ENCODE peak calls at places on chromosomes 2 and 18, in ten cellular contexts. I is OCI-LY7, H is uterus, B is AG04450, D is fibroblast of lung, G is NB4, R is foreskin fibroblast, W is psoas muscle, K is AG04449, X is BE2C. C is an unnamed sample.

GRCh38 chr18:79608535-79608934 is 71.1 kb upstream of the CTDP1 start:
- DNase-seq in B (no peak), D (no peak), R (no peak), I (no peak), K (no peak), H (no peak), G (no peak), W (peak), X (no peak), C (no peak)

GRCh38 chr2:38245114-38245641 is 131.9 kb downstream of the ATL2 start:
- DNase-seq in G (no peak), H (no peak), I (peak), X (no peak), R (no peak), B (no peak), W (no peak), D (peak), K (no peak), C (no peak)

GRCh38 chr2:68465081-68465916 is 1.8 kb downstream of the FBXO48 start:
- DNase-seq in X (no peak), W (no peak), R (peak), D (peak), B (no peak), H (no peak), G (peak), I (no peak), K (no peak), C (no peak)

GRCh38 chr2:173008786-173009185 is 66.9 kb upstream of the MAP3K20 start:
- DNase-seq in K (no peak), H (no peak), I (no peak), G (no peak), B (no peak), W (no peak), D (no peak), X (no peak), R (no peak), C (no peak)

GRCh38 chr2:30356061-30356460 is 91.0 kb upstream of the LCLAT1 start:
- DNase-seq in G (no peak), K (no peak), H (no peak), W (no peak), I (no peak), B (no peak), X (no peak), D (no peak), R (no peak), C (no peak)

GRCh38 chr2:43925431-43925830 is 70.4 kb downstream of the LRPPRC start:
- DNase-seq in I (no peak), H (no peak), B (no peak), G (no peak), X (no peak), D (no peak), W (no peak), K (no peak), R (no peak), C (no peak)

GRCh38 chr18:74940856-74941255 is 268.1 kb downstream of the PTGR3 start:
- DNase-seq in W (no peak), K (no peak), D (no peak), I (no peak), R (no peak), B (no peak), H (no peak), X (no peak), G (no peak), C (no peak)

GRCh38 chr2:236240228-236240990 is 23.8 kb downstream of the ASB18 start:
- DNase-seq in H (no peak), W (peak), X (no peak), R (no peak), I (no peak), D (peak), G (no peak), B (no peak), K (no peak), C (no peak)

GRCh38 chr18:32425466-32425865 is 45.2 kb downstream of the GAREM1 start:
- DNase-seq in B (no peak), W (no peak), I (no peak), H (no peak), D (peak), G (no peak), X (no peak), R (peak), K (no peak), C (peak)

GRCh38 chr2:224023188-224023587 is 15.9 kb downstream of the SERPINE2 start:
- DNase-seq in H (no peak), K (peak), W (no peak), I (no peak), R (peak), D (peak), B (no peak), G (no peak), X (no peak), C (peak)

GRCh38 chr2:62724886-62725711 is 19.6 kb downstream of the EHBP1 start:
- DNase-seq in K (no peak), H (no peak), B (no peak), R (peak), D (no peak), I (peak), G (peak), X (peak), W (no peak), C (no peak)

GRCh38 chr2:230018153-230018552 is 50.6 kb downstream of the SLC16A14 start:
- DNase-seq in X (no peak), K (peak), B (peak), D (peak), R (peak), I (no peak), G (no peak), W (no peak), H (no peak), C (peak)

GRCh38 chr2:74544634-74545033 is 9.1 kb downstream of the LOXL3 start:
- DNase-seq in G (no peak), R (no peak), I (peak), K (no peak), D (no peak), X (no peak), W (no peak), H (no peak), B (no peak), C (no peak)

GRCh38 chr2:121694398-121695178 is 42.1 kb downstream of the NIFK start:
- DNase-seq in X (no peak), K (no peak), I (no peak), B (no peak), D (peak), R (peak), G (no peak), W (no peak), H (no peak), C (peak)

GRCh38 chr2:241063093-241063551 is 39.0 kb downstream of the MTERF4 start:
- DNase-seq in G (no peak), I (no peak), R (peak), D (no peak), H (no peak), K (no peak), X (peak), B (no peak), W (peak), C (no peak)

GRCh38 chr2:8242734-8243133 is 439.1 kb upstream of the ID2 start:
- DNase-seq in D (peak), G (no peak), H (no peak), X (no peak), I (no peak), K (no peak), B (no peak), R (peak), W (no peak), C (peak)

GRCh38 chr2:212021947-212022346 is 516.7 kb downstream of the ERBB4 start:
- DNase-seq in X (no peak), W (no peak), I (no peak), R (peak), D (peak), B (peak), H (no peak), K (no peak), G (no peak), C (peak)

GRCh38 chr2:152594022-152594712 is 123.1 kb downstream of the PRPF40A start:
- DNase-seq in G (peak), W (peak), K (no peak), I (peak), H (no peak), R (no peak), B (no peak), D (no peak), X (no peak), C (no peak)

GRCh38 chr2:234858790-234859329 is 93.0 kb upstream of the SH3BP4 start:
- DNase-seq in K (no peak), H (no peak), G (no peak), W (no peak), I (no peak), R (no peak), B (no peak), X (no peak), D (no peak), C (no peak)

GRCh38 chr2:240601831-240602160 is 15.3 kb downstream of the CAPN10 start:
- DNase-seq in B (no peak), W (peak), G (no peak), K (no peak), I (no peak), R (no peak), X (no peak), H (no peak), D (no peak), C (no peak)

GRCh38 chr18:3211236-3211992 is 8.4 kb downstream of the MYOM1 start:
- DNase-seq in R (peak), G (no peak), B (no peak), D (peak), H (no peak), W (no peak), K (no peak), X (no peak), I (no peak), C (peak)

GRCh38 chr2:3025261-3025660 is 352.4 kb downstream of the EIPR1 start:
- DNase-seq in R (no peak), H (no peak), D (no peak), W (no peak), X (no peak), I (no peak), G (no peak), K (no peak), B (no peak), C (no peak)

GRCh38 chr18:46282177-46282570 is 178.0 kb downstream of the HAUS1 start:
- DNase-seq in G (no peak), X (no peak), R (no peak), I (no peak), K (no peak), H (no peak), B (no peak), D (no peak), W (no peak), C (no peak)

GRCh38 chr2:162067596-162067995 is 6.4 kb downstream of the DPP4 start:
- DNase-seq in G (no peak), H (no peak), B (no peak), X (no peak), I (no peak), R (no peak), W (no peak), D (no peak), K (no peak), C (no peak)

GRCh38 chr2:38835015-38835601 is 40.6 kb downstream of the DHX57 start:
- DNase-seq in I (peak), H (no peak), B (no peak), G (peak), W (no peak), D (peak), K (no peak), X (peak), R (peak), C (peak)

GRCh38 chr2:51039581-51039980 is 7.6 kb upstream of the NRXN1 start:
- DNase-seq in R (no peak), I (no peak), K (no peak), B (no peak), G (no peak), H (no peak), X (no peak), W (no peak), D (no peak), C (no peak)

GRCh38 chr18:51025512-51025911 is 4.5 kb upstream of the SMAD4 start:
- DNase-seq in H (no peak), D (no peak), G (no peak), B (no peak), W (no peak), I (no peak), X (no peak), K (no peak), R (no peak), C (no peak)

GRCh38 chr18:79384834-79385233 is 10.9 kb upstream of the NFATC1 start:
- DNase-seq in I (no peak), W (no peak), H (no peak), G (no peak), R (no peak), X (no peak), B (no peak), K (no peak), D (no peak), C (no peak)

GRCh38 chr2:190891370-190891769 is 10.7 kb downstream of the GLS start:
- DNase-seq in X (no peak), G (peak), D (no peak), W (no peak), I (peak), R (no peak), K (no peak), H (no peak), B (no peak), C (no peak)

GRCh38 chr18:79798346-79798998 is 734 bp downstream of the KCNG2 start:
- DNase-seq in K (no peak), X (no peak), W (peak), R (no peak), G (no peak), B (no peak), I (no peak), H (no peak), D (no peak), C (peak)

GRCh38 chr2:35973737-35974132 is 381.8 kb upstream of the CRIM1 start:
- DNase-seq in X (no peak), D (peak), K (no peak), H (no peak), W (no peak), G (no peak), I (no peak), B (no peak), R (no peak), C (peak)

GRCh38 chr2:113070606-113070975 is 2.8 kb downstream of the IL1F10 start:
- DNase-seq in K (no peak), G (no peak), X (no peak), B (no peak), D (no peak), R (no peak), H (no peak), W (no peak), I (no peak), C (no peak)

GRCh38 chr2:137938204-137938603 is 26.1 kb upstream of the HNMT start:
- DNase-seq in X (no peak), D (peak), K (no peak), G (no peak), I (no peak), H (no peak), R (peak), B (no peak), W (no peak), C (peak)

GRCh38 chr2:203900298-203900697 is 32.7 kb downstream of the CTLA4 start:
- DNase-seq in K (no peak), G (no peak), B (no peak), X (no peak), R (peak), H (no peak), D (peak), W (no peak), I (no peak), C (no peak)

DNA sequence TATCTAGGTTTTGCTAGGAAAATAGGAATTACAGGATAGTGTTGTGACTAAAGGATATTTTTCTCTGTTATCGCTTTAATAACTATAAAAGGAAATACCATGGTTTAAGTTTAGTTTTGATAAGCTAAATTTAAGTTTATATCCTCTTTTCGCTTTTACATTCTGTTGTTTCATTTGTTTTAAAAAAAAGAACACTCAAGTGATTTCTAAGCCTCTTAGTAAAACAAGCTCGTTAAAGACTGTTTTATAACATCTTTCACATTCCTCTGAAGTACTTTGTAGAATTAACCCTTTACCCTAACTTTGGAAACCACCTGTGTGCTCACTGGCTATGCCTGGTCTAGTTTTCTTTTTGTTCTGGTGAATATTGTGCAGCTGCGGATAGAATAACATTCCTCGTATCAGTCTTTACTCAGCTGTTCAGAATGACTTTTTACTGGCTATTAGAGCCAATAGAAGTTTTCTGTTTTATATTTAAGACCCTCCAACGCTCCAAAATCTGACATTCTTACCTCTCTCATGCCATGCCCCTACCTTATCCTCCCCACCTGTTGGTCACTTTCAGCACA is 183.1 kb downstream of the PTPRM start:
- DNase-seq in D (peak), X (no peak), B (no peak), K (no peak), G (no peak), H (no peak), I (no peak), R (no peak), W (no peak), C (no peak)
- H3K4me3 ChIP-seq in D (no peak), X (no peak), B (no peak), K (no peak), G (no peak), H (no peak), I (no peak), R (no peak), W (no peak), C (no peak)

DNA sequence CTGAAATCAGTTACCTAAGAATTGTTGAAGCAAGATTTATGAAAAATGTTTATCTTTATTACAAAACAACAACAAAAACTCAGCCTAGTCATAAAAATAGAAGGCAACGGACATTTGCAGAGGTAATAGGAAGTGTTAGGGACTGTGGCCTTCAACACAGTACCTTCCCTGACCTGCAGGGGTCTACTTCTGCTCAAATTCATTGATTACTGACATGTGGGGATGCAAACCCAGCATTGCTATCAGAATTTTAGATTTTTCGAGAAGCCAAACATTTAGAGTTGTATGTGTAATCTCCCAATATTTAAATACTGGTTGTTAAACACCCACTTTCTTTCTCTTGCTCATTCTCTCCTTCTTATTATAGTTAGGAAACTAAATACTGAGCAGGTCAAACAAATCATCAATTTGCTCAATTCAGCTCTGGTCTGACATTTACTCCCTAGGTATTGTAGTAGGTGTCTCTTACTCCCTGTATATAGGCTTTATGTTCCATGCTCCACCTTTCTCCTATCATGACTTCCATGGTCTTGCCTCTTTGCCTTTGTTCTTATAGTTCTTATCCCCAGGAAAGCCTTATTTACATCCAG is 198.5 kb downstream of the UBE2E3 start:
- DNase-seq in X (peak), H (no peak), D (no peak), K (no peak), W (no peak), B (no peak), I (peak), G (peak), R (no peak), C (no peak)
- TF ChIP-seq CTCF in X (peak), H (no peak), D (no peak), K (peak), W (peak), B (peak), I (peak), G (peak), R (no peak), C (peak)

GRCh38 chr2:174339971-174340399 is 5.2 kb downstream of the SP9 start:
- DNase-seq in R (no peak), K (no peak), X (no peak), D (no peak), I (no peak), B (no peak), H (no peak), G (peak), W (no peak), C (no peak)
- H3K4me3 ChIP-seq in R (no peak), K (peak), X (no peak), D (no peak), I (no peak), B (no peak), H (no peak), G (no peak), W (peak), C (no peak)

DNA sequence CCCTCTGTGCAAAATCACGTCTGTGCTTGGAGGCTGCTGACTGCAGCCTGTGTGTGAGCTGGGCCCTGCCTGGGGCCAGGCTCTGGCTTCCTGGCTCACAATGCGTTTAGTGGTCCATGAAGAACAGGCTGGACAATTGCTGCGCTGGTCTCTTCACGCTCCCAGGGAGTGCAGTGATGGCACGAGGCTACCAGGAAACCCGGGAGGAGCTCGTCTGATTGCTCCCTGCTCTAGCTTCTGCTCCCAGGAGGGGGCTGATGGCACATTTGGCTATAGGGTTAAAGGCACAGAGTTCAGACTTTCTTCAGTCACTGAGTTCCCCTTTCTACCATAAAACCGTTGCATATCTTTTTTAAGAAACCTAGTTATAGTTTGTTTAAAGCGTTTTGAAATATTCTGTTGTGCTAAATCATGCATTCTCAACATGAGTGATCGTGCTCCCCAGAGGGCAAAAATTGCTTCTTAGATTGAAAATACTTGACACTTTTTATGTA is 60.2 kb downstream of the KCNF1 start:
- DNase-seq in R (no peak), W (no peak), G (peak), H (no peak), D (no peak), I (no peak), X (peak), K (no peak), B (no peak), C (no peak)
- TF ChIP-seq CTCF in R (no peak), W (no peak), G (no peak), H (no peak), D (no peak), I (no peak), X (no peak), K (no peak), B (no peak), C (no peak)

DNA sequence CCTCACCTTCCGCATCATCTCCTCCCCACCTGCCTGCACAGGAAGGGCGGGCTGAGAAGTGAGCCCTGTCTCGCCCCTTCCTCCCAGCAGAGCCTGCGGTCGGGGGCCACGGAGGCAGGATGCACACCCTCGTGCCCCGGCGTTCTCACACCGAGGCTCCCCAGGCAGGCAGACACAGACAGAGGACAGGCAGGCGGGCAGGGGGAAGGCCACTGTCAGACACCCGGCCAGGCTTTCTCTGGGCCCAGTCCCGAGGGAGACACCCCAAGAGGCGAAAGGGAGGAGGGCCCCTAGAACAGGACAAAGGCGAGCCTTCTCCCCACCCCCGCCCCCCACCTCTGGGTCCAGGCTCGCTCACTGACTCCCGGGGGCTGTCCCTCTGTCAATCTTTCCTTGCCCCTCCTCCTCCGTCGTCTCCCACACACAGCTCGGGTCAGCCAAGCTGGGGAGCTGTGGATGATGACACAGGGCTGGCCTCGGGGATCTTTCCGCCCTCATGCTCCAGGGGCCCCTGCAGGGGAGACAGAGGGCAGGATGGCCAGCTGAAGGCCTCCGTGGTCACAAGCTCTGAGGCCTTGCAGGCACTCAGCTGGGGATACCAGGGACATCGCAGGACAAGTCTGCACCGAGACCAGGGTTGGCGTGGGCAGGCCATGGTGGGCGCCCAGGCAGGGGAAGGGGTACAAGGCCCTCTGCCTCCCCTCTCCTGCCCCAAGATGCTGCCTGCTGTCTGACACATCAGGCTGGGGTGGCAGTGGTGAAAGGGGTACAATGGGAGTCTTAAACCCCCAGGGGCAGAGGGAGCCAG is 24.9 kb downstream of the BIN1 start:
- DNase-seq in G (peak), B (no peak), D (no peak), R (peak), H (peak), I (peak), X (no peak), K (no peak), W (peak), C (peak)
- H3K4me3 ChIP-seq in G (no peak), B (no peak), D (no peak), R (no peak), H (no peak), I (peak), X (no peak), K (no peak), W (peak), C (no peak)

GRCh38 chr2:134692461-134692860 is 26.3 kb downstream of the TMEM163 start:
- DNase-seq in X (no peak), D (no peak), G (no peak), H (no peak), K (no peak), B (no peak), I (peak), W (no peak), R (no peak), C (no peak)
- TF ChIP-seq CTCF in X (no peak), D (no peak), G (no peak), H (no peak), K (no peak), B (no peak), I (peak), W (no peak), R (no peak), C (no peak)

GRCh38 chr18:8167036-8167435 is 442.2 kb upstream of the RAB12 start:
- DNase-seq in H (no peak), D (no peak), B (no peak), K (no peak), R (no peak), X (no peak), I (no peak), W (no peak), G (no peak), C (no peak)
- H3K4me3 ChIP-seq in H (no peak), D (no peak), B (no peak), K (no peak), R (no peak), X (no peak), I (no peak), W (no peak), G (no peak), C (no peak)

C was measured in cardiac fibroblast.